ENCODE peak calls at places on chromosomes 2 and 18, in four cellular contexts. G is PC-3, K is astrocyte, J is mammary epithelial cell. X is an unnamed sample. For H3K4me1, the result is how much of the 10 kb centered on the place peaks cover.

GRCh38 chr2:71901466-71901865 is 246.2 kb downstream of the CYP26B1 start:
- DNase-seq in J (no peak), K (peak), G (peak), X (no peak)

GRCh38 chr2:132412021-132412420 is 4.6 kb upstream of the GPR39 start:
- DNase-seq in K (no peak), J (no peak), G (no peak), X (no peak)

GRCh38 chr2:214989187-214989586 is 149.2 kb downstream of the ABCA12 start:
- DNase-seq in G (peak), K (no peak), J (no peak), X (no peak)

GRCh38 chr2:190717764-190718651 is 69.1 kb downstream of the NAB1 start:
- DNase-seq in G (peak), J (no peak), K (no peak), X (peak)

GRCh38 chr2:96267159-96267971 is 1.3 kb downstream of the CIAO1 start:
- DNase-seq in J (peak), K (no peak), G (peak), X (peak)

GRCh38 chr18:10482985-10483949 is 28.8 kb downstream of the APCDD1 start:
- DNase-seq in G (no peak), J (no peak), K (no peak), X (no peak)

GRCh38 chr18:23958036-23958435 is 56.5 kb upstream of the TTC39C start:
- DNase-seq in G (no peak), K (peak), J (no peak), X (peak)

GRCh38 chr2:206642075-206643025 is at the start of gene FAM237A:
- DNase-seq in G (peak), J (peak), K (peak), X (peak)

GRCh38 chr2:216012133-216012829 is 1.1 kb downstream of the MREG start:
- DNase-seq in G (peak), K (peak), J (peak), X (no peak)

GRCh38 chr2:141611143-141611571 is 519.7 kb downstream of the LRP1B start:
- DNase-seq in J (no peak), G (peak), K (peak), X (peak)

GRCh38 chr2:174334781-174335604 is at the start of gene SP9:
- DNase-seq in J (no peak), K (peak), G (no peak), X (peak)

GRCh38 chr2:165803123-165803760 is 9.2 kb upstream of the GALNT3 start:
- DNase-seq in G (peak), J (peak), K (peak), X (peak)

GRCh38 chr2:176234966-176235365 is 34.3 kb upstream of the MTX2 start:
- DNase-seq in J (no peak), K (no peak), G (no peak), X (no peak)

GRCh38 chr2:67649331-67650071 is 252.4 kb downstream of the ETAA1 start:
- DNase-seq in J (no peak), K (peak), G (peak), X (peak)

GRCh38 chr18:2617974-2618373 is 37.6 kb upstream of the SMCHD1 start:
- DNase-seq in K (peak), J (no peak), G (no peak), X (peak)

GRCh38 chr2:188415754-188416083 is 124.0 kb downstream of the GULP1 start:
- DNase-seq in K (no peak), G (peak), J (no peak), X (no peak)

GRCh38 chr2:135904590-135904989 is 28.3 kb upstream of the MCM6 start:
- DNase-seq in K (peak), G (peak), J (peak), X (peak)

GRCh38 chr2:73262108-73262651 is 22.1 kb downstream of the FBXO41 start:
- DNase-seq in J (no peak), K (no peak), G (no peak), X (no peak)

GRCh38 chr2:11985817-11986566 is 239.6 kb downstream of the LPIN1 start:
- DNase-seq in G (no peak), K (no peak), J (no peak), X (no peak)

GRCh38 chr2:120818441-120818920 is 82.8 kb downstream of the GLI2 start:
- DNase-seq in G (peak), K (peak), J (no peak), X (peak)

GRCh38 chr18:43805646-43806194 is 528.4 kb upstream of the SYT4 start:
- DNase-seq in G (peak), J (no peak), K (peak), X (peak)

GRCh38 chr2:168002021-168002553 is 245.3 kb downstream of the STK39 start:
- DNase-seq in K (peak), G (peak), J (peak), X (peak)

GRCh38 chr2:43343573-43344304 is 117.3 kb upstream of the ZFP36L2 start:
- DNase-seq in J (peak), K (peak), G (no peak), X (peak)

GRCh38 chr2:85589982-85590791 is 5.4 kb upstream of the RNF181 start:
- DNase-seq in K (peak), G (peak), J (peak), X (peak)

GRCh38 chr18:58359226-58360019 is 269.5 kb downstream of the ALPK2 start:
- DNase-seq in K (peak), J (peak), G (no peak), X (peak)

GRCh38 chr2:18883626-18884456 is 294.5 kb upstream of the NT5C1B start:
- DNase-seq in J (peak), G (peak), K (no peak), X (peak)

GRCh38 chr2:168166902-168167510 is 80.4 kb downstream of the STK39 start:
- DNase-seq in J (peak), K (peak), G (peak), X (peak)

GRCh38 chr2:190695739-190696138 is 46.9 kb downstream of the NAB1 start:
- DNase-seq in G (no peak), K (no peak), J (no peak), X (peak)

GRCh38 chr18:29874519-29875098 is 1167.9 kb downstream of the DSC3 start:
- DNase-seq in G (peak), J (peak), K (peak), X (peak)

GRCh38 chr18:6623278-6623677 is 106.2 kb upstream of the ARHGAP28 start:
- DNase-seq in J (no peak), K (no peak), G (no peak), X (no peak)

GRCh38 chr2:221205103-221205502 is 367.0 kb downstream of the EPHA4 start:
- DNase-seq in G (peak), K (no peak), J (no peak), X (no peak)

GRCh38 chr18:49878015-49878414 is 64.7 kb upstream of the ACAA2 start:
- DNase-seq in K (no peak), J (no peak), G (no peak), X (no peak)

GRCh38 chr2:138707424-138708074 is 72.6 kb downstream of the NXPH2 start:
- DNase-seq in G (peak), K (peak), J (peak), X (peak)

GRCh38 chr18:28013064-28013463 is 163.9 kb downstream of the CDH2 start:
- DNase-seq in G (peak), J (no peak), K (no peak), X (peak)

GRCh38 chr18:8718401-8718913 is 13.1 kb downstream of the MTCL1 start:
- DNase-seq in J (no peak), K (no peak), G (no peak), X (no peak)

GRCh38 chr2:37323176-37323575 is 1.5 kb downstream of the PRKD3 start:
- DNase-seq in J (peak), K (no peak), G (no peak), X (peak)

GRCh38 chr2:239953418-239954061 is 71.6 kb downstream of the NDUFA10 start:
- DNase-seq in K (peak), J (no peak), G (no peak), X (peak)
- H3K9ac ChIP-seq in K (no peak), J (no peak), G (no peak), X (no peak)

GRCh38 chr2:10159486-10160160 is 37.1 kb downstream of the RRM2 start:
- DNase-seq in K (no peak), J (no peak), G (no peak), X (no peak)
- H3K4me1 ChIP-seq in K (under half), J (under half), G (under half), X (under half)

GRCh38 chr2:130963849-130964793 is 127.4 kb downstream of the ARHGEF4 start:
- DNase-seq in J (no peak), G (peak), K (peak), X (no peak)
- TF ChIP-seq EZH2 in J (no peak), G (no peak), K (peak), X (peak)

GRCh38 chr2:169585673-169586072 is 1.5 kb downstream of the PPIG start:
- DNase-seq in K (peak), G (no peak), J (no peak), X (no peak)
- H3K9ac ChIP-seq in K (peak), G (peak), J (peak), X (peak)

GRCh38 chr2:9975328-9975727 is 23.8 kb downstream of the GRHL1 start:
- DNase-seq in G (peak), K (peak), J (no peak), X (peak)
- H3K4me1 ChIP-seq in G (half or more), K (under half), J (under half), X (under half)

GRCh38 chr2:10755621-10756020 is 34.2 kb downstream of the ATP6V1C2 start:
- DNase-seq in J (no peak), G (no peak), K (no peak), X (no peak)
- TF ChIP-seq EZH2 in J (no peak), G (no peak), K (no peak), X (no peak)

GRCh38 chr2:21008014-21008789 is 35.7 kb downstream of the APOB start:
- DNase-seq in G (no peak), K (no peak), J (no peak), X (no peak)
- H3K9ac ChIP-seq in G (no peak), K (no peak), J (no peak), X (no peak)

GRCh38 chr2:16104345-16105177 is 164.2 kb downstream of the MYCN start:
- DNase-seq in K (no peak), G (peak), J (no peak), X (no peak)
- H3K4me1 ChIP-seq in K (under half), G (under half), J (under half), X (under half)

DNA sequence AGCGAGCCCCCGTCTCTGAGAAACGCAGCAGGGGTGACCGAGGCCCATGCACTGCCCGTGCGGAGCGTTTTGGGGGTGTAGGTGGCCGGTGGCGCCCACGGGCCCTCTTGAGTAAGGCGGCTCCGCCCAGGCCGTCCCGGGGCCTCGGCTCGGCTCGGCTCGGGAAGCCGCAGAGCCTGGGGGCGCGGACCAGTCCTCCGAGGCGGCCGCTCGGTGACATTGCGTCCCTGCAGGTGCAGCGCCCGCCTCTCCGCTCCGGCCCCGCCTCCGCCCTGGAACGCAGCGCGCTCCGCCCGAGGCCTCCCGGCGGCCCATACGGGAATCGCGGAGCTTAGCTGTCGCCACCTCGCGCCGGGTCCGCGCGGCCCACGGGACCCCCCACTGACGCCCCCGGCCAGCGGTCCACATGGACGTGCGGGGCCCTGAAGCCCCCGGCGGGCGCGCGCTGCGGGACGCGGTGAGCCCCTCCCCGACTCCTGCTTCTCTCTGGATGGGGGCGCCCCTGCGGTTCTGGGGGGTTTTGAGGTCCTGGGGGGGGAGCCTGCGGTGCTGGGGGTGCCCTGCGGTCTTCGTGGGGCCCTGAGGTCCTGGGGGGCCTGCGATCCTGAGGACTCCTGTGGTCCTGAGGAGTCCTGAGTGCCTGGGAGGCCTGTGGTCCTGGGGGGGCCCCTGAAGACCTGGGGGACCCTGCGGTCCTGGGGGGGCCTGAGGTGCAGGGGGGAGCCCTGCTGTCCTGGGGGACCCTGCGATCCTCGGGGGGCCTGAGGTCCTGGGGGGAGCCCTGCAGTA is at the start of gene HSBP1L1:
- DNase-seq in K (no peak), J (peak), G (peak), X (peak)
- TF ChIP-seq EZH2 in K (no peak), J (no peak), G (no peak), X (no peak)

DNA sequence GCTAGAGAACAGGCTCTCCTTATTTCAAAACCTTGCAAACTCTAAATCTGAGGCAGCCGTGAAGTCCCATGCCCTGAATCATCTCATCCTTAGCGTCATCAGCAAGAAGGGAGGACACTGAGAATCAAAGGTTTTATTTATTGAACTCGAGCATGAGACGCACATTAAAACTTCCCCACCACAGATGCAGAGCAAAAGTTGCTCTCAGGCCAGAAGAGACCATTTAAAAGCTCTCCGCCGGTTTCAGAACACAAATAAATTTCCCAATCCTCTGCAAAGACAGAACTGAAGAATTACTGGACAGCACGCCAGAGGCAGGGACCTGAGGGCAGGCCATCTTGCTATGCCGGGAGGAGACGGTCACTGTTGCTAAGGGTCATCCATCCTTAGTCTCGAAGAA is 1.3 kb downstream of the AMMECR1L start:
- DNase-seq in K (peak), J (peak), G (peak), X (peak)
- H3K9ac ChIP-seq in K (peak), J (peak), G (peak), X (peak)

X was measured in fibroblast of lung.